ENCODE peak calls at places on chromosomes 1 and 21, in ten cellular contexts. One of them, this sample, is unnamed. For H3K4me1, the result is how much of the 10 kb centered on the place peaks cover.

GRCh38 chr1:21184266-21184665 is 7.6 kb upstream of the EIF4G3 start:
- DNase-seq in body of pancreas: no peak
- DNase-seq in keratinocyte: no peak
- DNase-seq in osteoblast: no peak
- DNase-seq in fibroblast of lung: no peak
- DNase-seq in thyroid gland: no peak
- DNase-seq in astrocyte: no peak
- DNase-seq in breast epithelium: no peak
- DNase-seq in cardiac muscle cell: peak
- DNase-seq in esophagus squamous epithelium: no peak
- DNase-seq in this sample: no peak

GRCh38 chr21:29078884-29079765 is 5.7 kb upstream of the CCT8 start:
- DNase-seq in body of pancreas: peak
- DNase-seq in keratinocyte: no peak
- DNase-seq in osteoblast: no peak
- DNase-seq in fibroblast of lung: no peak
- DNase-seq in thyroid gland: no peak
- DNase-seq in astrocyte: peak
- DNase-seq in breast epithelium: no peak
- DNase-seq in cardiac muscle cell: no peak
- DNase-seq in esophagus squamous epithelium: no peak
- DNase-seq in this sample: no peak

GRCh38 chr1:199089393-199090122 is 450.7 kb downstream of the PTPRC start:
- DNase-seq in body of pancreas: no peak
- DNase-seq in keratinocyte: no peak
- DNase-seq in osteoblast: no peak
- DNase-seq in fibroblast of lung: no peak
- DNase-seq in thyroid gland: no peak
- DNase-seq in astrocyte: no peak
- DNase-seq in breast epithelium: no peak
- DNase-seq in cardiac muscle cell: no peak
- DNase-seq in esophagus squamous epithelium: no peak
- DNase-seq in this sample: peak

GRCh38 chr1:20640183-20640597 is 6.9 kb downstream of the PINK1 start:
- DNase-seq in body of pancreas: peak
- DNase-seq in keratinocyte: no peak
- DNase-seq in osteoblast: peak
- DNase-seq in fibroblast of lung: peak
- DNase-seq in thyroid gland: peak
- DNase-seq in astrocyte: no peak
- DNase-seq in breast epithelium: no peak
- DNase-seq in cardiac muscle cell: peak
- DNase-seq in esophagus squamous epithelium: no peak
- DNase-seq in this sample: no peak

GRCh38 chr1:217895817-217896216 is 264.7 kb downstream of the SPATA17 start:
- DNase-seq in body of pancreas: no peak
- DNase-seq in keratinocyte: no peak
- DNase-seq in osteoblast: no peak
- DNase-seq in fibroblast of lung: no peak
- DNase-seq in thyroid gland: no peak
- DNase-seq in astrocyte: no peak
- DNase-seq in breast epithelium: no peak
- DNase-seq in cardiac muscle cell: peak
- DNase-seq in esophagus squamous epithelium: no peak
- DNase-seq in this sample: no peak

GRCh38 chr1:51569284-51570062 is 47.4 kb upstream of the OSBPL9 start:
- DNase-seq in body of pancreas: peak
- DNase-seq in keratinocyte: peak
- DNase-seq in osteoblast: no peak
- DNase-seq in fibroblast of lung: peak
- DNase-seq in thyroid gland: peak
- DNase-seq in astrocyte: peak
- DNase-seq in breast epithelium: peak
- DNase-seq in cardiac muscle cell: no peak
- DNase-seq in esophagus squamous epithelium: no peak
- DNase-seq in this sample: peak

GRCh38 chr1:236686815-236687160 is 489 bp downstream of the ACTN2 start:
- DNase-seq in body of pancreas: peak
- DNase-seq in keratinocyte: no peak
- DNase-seq in osteoblast: no peak
- DNase-seq in fibroblast of lung: no peak
- DNase-seq in thyroid gland: peak
- DNase-seq in astrocyte: no peak
- DNase-seq in breast epithelium: no peak
- DNase-seq in cardiac muscle cell: peak
- DNase-seq in esophagus squamous epithelium: no peak
- DNase-seq in this sample: no peak

GRCh38 chr1:6052543-6053205 is 7.0 kb downstream of the KCNAB2 start:
- DNase-seq in body of pancreas: peak
- DNase-seq in keratinocyte: no peak
- DNase-seq in osteoblast: peak
- DNase-seq in fibroblast of lung: peak
- DNase-seq in thyroid gland: peak
- DNase-seq in astrocyte: peak
- DNase-seq in breast epithelium: peak
- DNase-seq in cardiac muscle cell: peak
- DNase-seq in esophagus squamous epithelium: no peak
- DNase-seq in this sample: no peak

DNA sequence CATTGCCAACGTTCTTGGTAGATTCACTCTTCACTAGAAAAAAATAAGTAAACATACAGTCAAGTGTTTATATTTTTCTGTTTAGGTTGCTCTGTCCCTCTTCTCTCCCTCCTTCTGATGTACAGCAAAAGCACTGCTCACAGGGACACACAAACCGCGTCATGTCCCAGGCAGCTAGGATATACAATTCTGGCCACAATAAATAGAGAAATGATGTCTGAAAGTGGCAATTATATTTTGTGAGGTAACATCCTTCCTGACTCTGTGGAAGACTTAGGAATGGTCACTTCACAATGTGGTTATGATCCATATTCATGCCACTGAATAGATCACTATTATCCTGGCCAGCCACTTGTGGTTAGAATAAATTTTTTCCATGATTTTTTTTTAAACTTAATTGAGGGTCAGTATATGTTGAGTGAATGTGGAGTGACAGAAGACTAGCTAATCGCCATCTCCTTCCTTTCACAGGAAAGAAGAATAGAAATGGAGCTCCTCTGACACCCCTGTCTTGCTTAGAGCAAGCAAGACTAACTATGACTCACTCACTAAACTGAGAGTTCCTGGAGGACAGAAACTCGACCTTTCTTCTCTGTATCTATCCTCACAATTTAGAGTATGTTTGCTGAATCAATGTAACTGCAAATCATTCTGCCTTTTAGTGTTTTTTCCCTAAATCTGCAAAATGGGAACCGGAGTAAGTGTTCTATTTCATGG is 54.0 kb downstream of the ZNHIT6 start:
- DNase-seq in body of pancreas: no peak
- DNase-seq in keratinocyte: no peak
- DNase-seq in osteoblast: no peak
- DNase-seq in fibroblast of lung: peak
- DNase-seq in thyroid gland: no peak
- DNase-seq in astrocyte: peak
- DNase-seq in breast epithelium: no peak
- DNase-seq in cardiac muscle cell: no peak
- DNase-seq in esophagus squamous epithelium: no peak
- DNase-seq in this sample: no peak
- H3K4me3 ChIP-seq in body of pancreas: no peak
- H3K4me3 ChIP-seq in keratinocyte: no peak
- H3K4me3 ChIP-seq in osteoblast: no peak
- H3K4me3 ChIP-seq in fibroblast of lung: no peak
- H3K4me3 ChIP-seq in thyroid gland: no peak
- H3K4me3 ChIP-seq in astrocyte: no peak
- H3K4me3 ChIP-seq in breast epithelium: no peak
- H3K4me3 ChIP-seq in cardiac muscle cell: no peak
- H3K4me3 ChIP-seq in esophagus squamous epithelium: no peak
- H3K4me3 ChIP-seq in this sample: no peak

GRCh38 chr1:94620345-94621031 is 78.9 kb upstream of the F3 start:
- DNase-seq in body of pancreas: no peak
- DNase-seq in keratinocyte: no peak
- DNase-seq in osteoblast: no peak
- DNase-seq in fibroblast of lung: no peak
- DNase-seq in thyroid gland: no peak
- DNase-seq in astrocyte: no peak
- DNase-seq in breast epithelium: peak
- DNase-seq in cardiac muscle cell: no peak
- DNase-seq in esophagus squamous epithelium: no peak
- DNase-seq in this sample: no peak
- H3K4me1 ChIP-seq in body of pancreas: under half
- H3K4me1 ChIP-seq in keratinocyte: half or more
- H3K4me1 ChIP-seq in osteoblast: under half
- H3K4me1 ChIP-seq in fibroblast of lung: under half
- H3K4me1 ChIP-seq in thyroid gland: under half
- H3K4me1 ChIP-seq in astrocyte: half or more
- H3K4me1 ChIP-seq in breast epithelium: under half
- H3K4me1 ChIP-seq in cardiac muscle cell: under half
- H3K4me1 ChIP-seq in esophagus squamous epithelium: under half
- H3K4me1 ChIP-seq in this sample: under half

GRCh38 chr1:65229201-65229600 is 80.1 kb upstream of the DNAJC6 start:
- DNase-seq in body of pancreas: no peak
- DNase-seq in keratinocyte: no peak
- DNase-seq in osteoblast: no peak
- DNase-seq in fibroblast of lung: no peak
- DNase-seq in thyroid gland: no peak
- DNase-seq in astrocyte: no peak
- DNase-seq in breast epithelium: no peak
- DNase-seq in cardiac muscle cell: no peak
- DNase-seq in esophagus squamous epithelium: no peak
- DNase-seq in this sample: no peak

GRCh38 chr1:65232402-65233122 is 76.8 kb upstream of the DNAJC6 start:
- DNase-seq in body of pancreas: no peak
- DNase-seq in keratinocyte: no peak
- DNase-seq in osteoblast: peak
- DNase-seq in fibroblast of lung: no peak
- DNase-seq in thyroid gland: no peak
- DNase-seq in astrocyte: no peak
- DNase-seq in breast epithelium: no peak
- DNase-seq in cardiac muscle cell: no peak
- DNase-seq in esophagus squamous epithelium: no peak
- DNase-seq in this sample: no peak

GRCh38 chr1:65231718-65232330 is 77.5 kb upstream of the DNAJC6 start:
- DNase-seq in body of pancreas: no peak
- DNase-seq in keratinocyte: no peak
- DNase-seq in osteoblast: no peak
- DNase-seq in fibroblast of lung: no peak
- DNase-seq in thyroid gland: no peak
- DNase-seq in astrocyte: no peak
- DNase-seq in breast epithelium: no peak
- DNase-seq in cardiac muscle cell: no peak
- DNase-seq in esophagus squamous epithelium: no peak
- DNase-seq in this sample: no peak

GRCh38 chr1:65229754-65230339 is 79.5 kb upstream of the DNAJC6 start:
- DNase-seq in body of pancreas: no peak
- DNase-seq in keratinocyte: no peak
- DNase-seq in osteoblast: no peak
- DNase-seq in fibroblast of lung: no peak
- DNase-seq in thyroid gland: no peak
- DNase-seq in astrocyte: no peak
- DNase-seq in breast epithelium: no peak
- DNase-seq in cardiac muscle cell: no peak
- DNase-seq in esophagus squamous epithelium: no peak
- DNase-seq in this sample: no peak

DNA sequence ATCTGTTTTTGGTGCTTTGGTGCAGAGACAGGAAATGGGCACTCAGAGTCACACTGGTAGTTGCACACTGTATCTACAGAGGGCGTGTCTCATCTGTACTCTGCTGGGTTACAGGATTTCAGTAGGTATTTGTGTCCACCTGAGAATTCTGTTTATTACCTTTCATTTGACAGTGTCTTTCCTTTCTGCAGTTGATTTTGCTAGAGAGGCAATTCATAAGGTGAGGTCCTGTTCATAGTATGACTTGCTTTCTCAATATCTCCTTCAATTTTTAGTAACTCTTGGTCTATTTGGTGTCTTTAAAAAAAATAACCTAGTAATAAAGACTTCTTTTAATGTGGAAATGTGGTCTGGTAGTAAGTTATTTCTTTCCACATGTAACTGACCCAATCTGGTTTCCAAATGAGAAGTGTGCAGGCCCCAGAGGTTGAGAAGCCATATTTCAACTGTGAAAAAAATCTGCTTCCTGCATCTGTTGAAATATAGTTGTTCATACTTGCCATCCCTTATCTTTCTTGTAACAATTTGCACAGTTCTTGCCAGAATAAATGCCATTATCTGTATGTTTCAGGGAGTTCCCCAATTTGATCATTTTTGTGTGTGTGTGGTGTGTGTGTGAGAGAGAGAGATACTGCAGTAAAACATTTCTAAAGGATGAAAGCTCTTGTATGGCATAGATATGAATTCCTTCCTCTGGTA is 78.5 kb upstream of the DNAJC6 start:
- DNase-seq in body of pancreas: no peak
- DNase-seq in keratinocyte: no peak
- DNase-seq in osteoblast: no peak
- DNase-seq in fibroblast of lung: no peak
- DNase-seq in thyroid gland: no peak
- DNase-seq in astrocyte: no peak
- DNase-seq in breast epithelium: no peak
- DNase-seq in cardiac muscle cell: no peak
- DNase-seq in esophagus squamous epithelium: no peak
- DNase-seq in this sample: no peak
- TF ChIP-seq CTCF in body of pancreas: no peak
- TF ChIP-seq CTCF in keratinocyte: no peak
- TF ChIP-seq CTCF in osteoblast: no peak
- TF ChIP-seq CTCF in fibroblast of lung: no peak
- TF ChIP-seq CTCF in thyroid gland: no peak
- TF ChIP-seq CTCF in astrocyte: no peak
- TF ChIP-seq CTCF in breast epithelium: no peak
- TF ChIP-seq CTCF in cardiac muscle cell: no peak
- TF ChIP-seq CTCF in esophagus squamous epithelium: no peak
- TF ChIP-seq CTCF in this sample: no peak

GRCh38 chr1:72281637-72282270 is 585 bp downstream of the NEGR1 start:
- DNase-seq in body of pancreas: no peak
- DNase-seq in keratinocyte: no peak
- DNase-seq in osteoblast: peak
- DNase-seq in fibroblast of lung: no peak
- DNase-seq in thyroid gland: peak
- DNase-seq in astrocyte: peak
- DNase-seq in breast epithelium: no peak
- DNase-seq in cardiac muscle cell: no peak
- DNase-seq in esophagus squamous epithelium: no peak
- DNase-seq in this sample: no peak

GRCh38 chr1:72282271-72282656 is at the start of gene NEGR1:
- DNase-seq in body of pancreas: peak
- DNase-seq in keratinocyte: no peak
- DNase-seq in osteoblast: peak
- DNase-seq in fibroblast of lung: peak
- DNase-seq in thyroid gland: peak
- DNase-seq in astrocyte: peak
- DNase-seq in breast epithelium: peak
- DNase-seq in cardiac muscle cell: peak
- DNase-seq in esophagus squamous epithelium: no peak
- DNase-seq in this sample: peak

GRCh38 chr1:72284084-72284397 is 1.7 kb upstream of the NEGR1 start:
- DNase-seq in body of pancreas: no peak
- DNase-seq in keratinocyte: no peak
- DNase-seq in osteoblast: no peak
- DNase-seq in fibroblast of lung: no peak
- DNase-seq in thyroid gland: no peak
- DNase-seq in astrocyte: no peak
- DNase-seq in breast epithelium: no peak
- DNase-seq in cardiac muscle cell: no peak
- DNase-seq in esophagus squamous epithelium: no peak
- DNase-seq in this sample: no peak

GRCh38 chr1:72283204-72284083 is 1.1 kb upstream of the NEGR1 start:
- DNase-seq in body of pancreas: peak
- DNase-seq in keratinocyte: no peak
- DNase-seq in osteoblast: peak
- DNase-seq in fibroblast of lung: peak
- DNase-seq in thyroid gland: peak
- DNase-seq in astrocyte: peak
- DNase-seq in breast epithelium: peak
- DNase-seq in cardiac muscle cell: peak
- DNase-seq in esophagus squamous epithelium: no peak
- DNase-seq in this sample: peak

DNA sequence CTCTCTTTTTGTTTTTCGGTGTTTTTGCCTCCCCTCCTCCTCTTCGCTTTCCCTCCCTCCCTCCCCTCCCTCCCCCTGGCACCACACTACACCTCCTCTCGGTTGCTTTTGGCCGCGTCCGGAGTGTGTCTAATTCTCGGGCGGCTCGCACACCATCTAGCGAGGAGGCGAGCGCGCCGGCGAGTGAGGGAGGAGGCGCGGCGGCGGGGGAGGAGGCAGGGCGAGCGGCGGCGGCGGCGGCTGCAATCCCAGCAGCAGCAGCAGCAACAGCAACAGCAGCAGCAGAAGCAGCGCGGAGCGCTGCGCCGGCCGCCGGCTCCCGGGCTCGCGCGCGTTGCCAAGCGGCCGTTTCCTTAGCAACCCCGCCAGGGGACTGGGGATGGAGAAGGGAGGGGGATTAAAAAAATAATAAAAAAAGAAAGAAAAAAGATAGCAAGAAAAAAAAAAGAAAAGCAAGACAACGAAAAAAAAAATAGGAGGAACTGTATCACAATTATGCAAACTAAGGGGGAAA is 408 bp upstream of the NEGR1 start:
- DNase-seq in body of pancreas: peak
- DNase-seq in keratinocyte: no peak
- DNase-seq in osteoblast: peak
- DNase-seq in fibroblast of lung: peak
- DNase-seq in thyroid gland: peak
- DNase-seq in astrocyte: peak
- DNase-seq in breast epithelium: peak
- DNase-seq in cardiac muscle cell: peak
- DNase-seq in esophagus squamous epithelium: no peak
- DNase-seq in this sample: peak
- H3K4me3 ChIP-seq in body of pancreas: peak
- H3K4me3 ChIP-seq in keratinocyte: peak
- H3K4me3 ChIP-seq in osteoblast: peak
- H3K4me3 ChIP-seq in fibroblast of lung: peak
- H3K4me3 ChIP-seq in thyroid gland: peak
- H3K4me3 ChIP-seq in astrocyte: peak
- H3K4me3 ChIP-seq in breast epithelium: peak
- H3K4me3 ChIP-seq in cardiac muscle cell: peak
- H3K4me3 ChIP-seq in esophagus squamous epithelium: peak
- H3K4me3 ChIP-seq in this sample: no peak